ENCODE peak calls at places on chromosomes 5 and 9, in ten cellular contexts. L is ACHN; M is ureter; G is adipocyte; P is SW 1271; N is neural crest cell; F is ovary; O is stimulated activated CD4-positive, alpha-beta T cell treated with anti-CD3 and anti-CD28 coated beads, Interleukin-4, amount 100 ng/mL, for 1 hour; I is GM19239; U is HepG2. D is an unnamed sample.

GRCh38 chr9:107784235-107784958 is 294.8 kb upstream of the KLF4 start:
- DNase-seq in U (no peak), L (no peak), P (no peak), I (no peak), O (no peak), N (no peak), F (peak), G (peak), M (no peak), D (no peak)

GRCh38 chr5:65076251-65076869 is 307.6 kb downstream of the CWC27 start:
- DNase-seq in N (no peak), U (peak), P (peak), L (peak), F (no peak), M (peak), G (peak), I (no peak), O (peak), D (peak)

GRCh38 chr9:38358390-38359296 is 33.9 kb upstream of the ALDH1B1 start:
- DNase-seq in F (no peak), L (no peak), O (no peak), P (no peak), U (peak), G (peak), M (no peak), I (no peak), N (no peak), D (no peak)

GRCh38 chr9:33239922-33240321 is at the start of gene SPINK4:
- DNase-seq in F (no peak), I (no peak), U (peak), P (no peak), O (no peak), M (peak), N (no peak), G (no peak), L (no peak), D (no peak)

GRCh38 chr5:10431408-10431807 is 10.3 kb upstream of the ROPN1L start:
- DNase-seq in U (peak), L (no peak), P (no peak), I (no peak), F (no peak), N (no peak), M (no peak), O (no peak), G (no peak), D (no peak)

GRCh38 chr9:126661521-126662251 is 48.0 kb downstream of the LMX1B start:
- DNase-seq in F (no peak), I (no peak), P (no peak), G (no peak), N (no peak), U (peak), M (no peak), O (no peak), L (peak), D (peak)

GRCh38 chr5:125413861-125414260 is 667.4 kb upstream of the ZNF608 start:
- DNase-seq in F (no peak), L (no peak), U (no peak), M (no peak), I (no peak), O (no peak), G (peak), N (no peak), P (no peak), D (no peak)

GRCh38 chr9:37747271-37747753 is 6.3 kb upstream of the TRMT10B start:
- DNase-seq in I (peak), N (peak), F (peak), L (peak), O (peak), M (peak), P (no peak), G (peak), U (peak), D (peak)

GRCh38 chr5:14447958-14448881 is 133.4 kb upstream of the OTULINL start:
- DNase-seq in G (peak), I (no peak), M (no peak), P (no peak), N (no peak), F (peak), U (no peak), O (no peak), L (peak), D (no peak)